ENCODE peak calls at places on chromosomes 6 and 20, in five cellular contexts. Z is tibial nerve, W is GM23338, T is breast epithelium, O is mucosa of descending colon. G is an unnamed sample.
A peak's percentile ranks its signal among the peaks of the same experiment; 100 is the strongest.

GRCh38 chr6:62528894-62529526 is 243.0 kb upstream of the KHDRBS2 start:
- DNase-seq in Z (no peak), O (no peak), W (no peak), T (no peak), G (no peak)

GRCh38 chr20:8454137-8454712 is 322.2 kb downstream of the PLCB1 start:
- DNase-seq in Z (no peak), W (peak; percentile 66), T (no peak), O (no peak), G (no peak)

GRCh38 chr20:62553136-62553837 is 77.5 kb upstream of the GATA5 start:
- DNase-seq in T (no peak), O (no peak), Z (no peak), W (no peak), G (no peak)

GRCh38 chr6:50657513-50657912 is 55.8 kb upstream of the TFAP2D start:
- DNase-seq in W (no peak), Z (no peak), O (no peak), T (no peak), G (no peak)

GRCh38 chr6:17820055-17820454 is 113.3 kb upstream of the NUP153 start:
- DNase-seq in W (peak; percentile 39), Z (no peak), T (no peak), O (no peak), G (no peak)

GRCh38 chr6:142942805-142943227 is 2.2 kb downstream of the HIVEP2 start:
- DNase-seq in W (no peak), Z (no peak), T (no peak), O (no peak), G (no peak)

GRCh38 chr20:57991211-57991841 is 237.1 kb downstream of the ANKRD60 start:
- DNase-seq in W (no peak), O (peak; percentile 57), Z (no peak), T (peak; percentile 66), G (no peak)

GRCh38 chr6:71279321-71279720 is 9.3 kb upstream of the OGFRL1 start:
- DNase-seq in T (no peak), O (no peak), Z (no peak), W (no peak), G (no peak)

GRCh38 chr6:53437557-53438202 is 88.9 kb upstream of the ELOVL5 start:
- DNase-seq in Z (no peak), O (no peak), T (no peak), W (peak; percentile 70), G (no peak)

GRCh38 chr6:17600527-17601388 is 656 bp downstream of the FAM8A1 start:
- DNase-seq in W (peak; percentile 61), T (no peak), Z (peak; percentile 14), O (peak; percentile 72), G (peak; percentile 87)

GRCh38 chr6:46760925-46761324 is 14.2 kb downstream of the ANKRD66 start:
- DNase-seq in T (no peak), O (no peak), W (no peak), Z (no peak), G (no peak)

GRCh38 chr20:35902545-35902941 is 51.8 kb downstream of the SCAND1 start:
- DNase-seq in Z (no peak), O (no peak), T (no peak), W (no peak), G (no peak)

GRCh38 chr6:154508573-154509375 is 1.7 kb downstream of the CNKSR3 start:
- DNase-seq in Z (no peak), T (no peak), O (no peak), W (no peak), G (no peak)

GRCh38 chr6:144586986-144587385 is 301.9 kb downstream of the UTRN start:
- DNase-seq in Z (no peak), O (no peak), T (no peak), W (no peak), G (no peak)

GRCh38 chr20:52230406-52230805 is 38.8 kb upstream of the ZFP64 start:
- DNase-seq in O (no peak), W (no peak), Z (no peak), T (no peak), G (no peak)

GRCh38 chr6:75952132-75952531 is 120.3 kb downstream of the IMPG1 start:
- DNase-seq in O (no peak), W (no peak), Z (no peak), T (no peak), G (no peak)

GRCh38 chr6:32427218-32427617 is 12.5 kb upstream of the HLA-DRA start:
- DNase-seq in W (no peak), Z (no peak), O (no peak), T (no peak), G (no peak)

GRCh38 chr6:39850897-39851296 is 58.7 kb downstream of the DAAM2 start:
- DNase-seq in W (no peak), T (no peak), Z (no peak), O (no peak), G (no peak)

GRCh38 chr6:122730775-122731386 is 48.6 kb upstream of the FABP7 start:
- DNase-seq in T (no peak), Z (no peak), O (no peak), W (peak; percentile 67), G (no peak)

GRCh38 chr6:158008894-158009891 is 27.5 kb downstream of the SYNJ2 start:
- DNase-seq in Z (peak; percentile 47), W (no peak), O (peak; percentile 40), T (peak; percentile 78), G (peak; percentile 89)

GRCh38 chr20:38612921-38613320 is 11.3 kb downstream of the ARHGAP40 start:
- DNase-seq in O (no peak), W (no peak), Z (no peak), T (no peak), G (no peak)

GRCh38 chr20:3102575-3103368 is 18.2 kb upstream of the AVP start:
- DNase-seq in W (no peak), Z (no peak), O (no peak), T (no peak), G (no peak)

GRCh38 chr6:136315594-136315993 is 25.9 kb upstream of the BCLAF1 start:
- DNase-seq in T (no peak), W (no peak), O (no peak), Z (no peak), G (no peak)

GRCh38 chr6:65280060-65280459 is 427.0 kb downstream of the EYS start:
- DNase-seq in Z (no peak), T (no peak), O (no peak), W (no peak), G (no peak)

GRCh38 chr6:163414117-163414366 is 476 bp upstream of the QKI start:
- DNase-seq in Z (no peak), W (no peak), T (no peak), O (no peak), G (no peak)

GRCh38 chr6:134502614-134503541 is 185.0 kb upstream of the SGK1 start:
- DNase-seq in Z (no peak), T (no peak), W (no peak), O (peak; percentile 84), G (no peak)

GRCh38 chr20:50251992-50252491 is 61.4 kb downstream of the CEBPB start:
- DNase-seq in O (no peak), W (no peak), Z (no peak), T (no peak), G (no peak)

GRCh38 chr6:13290335-13290734 is 38.0 kb downstream of the TBC1D7 start:
- DNase-seq in W (no peak), T (no peak), Z (no peak), O (no peak), G (no peak)
- H3K36me3 ChIP-seq in W (peaks cover 12% of the 10 kb centered on the region), T (no peaks in the 10 kb centered on the region), Z (peaks cover 92% of the 10 kb centered on the region), O (no peaks in the 10 kb centered on the region), G (peaks cover 8% of the 10 kb centered on the region)

GRCh38 chr6:33600761-33601160 is 20.4 kb upstream of the ITPR3 start:
- DNase-seq in O (no peak), Z (no peak), T (no peak), W (no peak), G (no peak)

GRCh38 chr6:33595001-33595846 is 15.1 kb upstream of the BAK1 start:
- DNase-seq in Z (no peak), O (no peak), T (no peak), W (no peak), G (no peak)

GRCh38 chr6:33593414-33593727 is 13.3 kb upstream of the BAK1 start:
- DNase-seq in Z (no peak), T (no peak), O (no peak), W (no peak), G (no peak)

GRCh38 chr6:33599413-33599911 is 19.4 kb upstream of the BAK1 start:
- DNase-seq in Z (no peak), O (peak; percentile 44), T (peak; percentile 88), W (no peak), G (peak; percentile 90)

DNA sequence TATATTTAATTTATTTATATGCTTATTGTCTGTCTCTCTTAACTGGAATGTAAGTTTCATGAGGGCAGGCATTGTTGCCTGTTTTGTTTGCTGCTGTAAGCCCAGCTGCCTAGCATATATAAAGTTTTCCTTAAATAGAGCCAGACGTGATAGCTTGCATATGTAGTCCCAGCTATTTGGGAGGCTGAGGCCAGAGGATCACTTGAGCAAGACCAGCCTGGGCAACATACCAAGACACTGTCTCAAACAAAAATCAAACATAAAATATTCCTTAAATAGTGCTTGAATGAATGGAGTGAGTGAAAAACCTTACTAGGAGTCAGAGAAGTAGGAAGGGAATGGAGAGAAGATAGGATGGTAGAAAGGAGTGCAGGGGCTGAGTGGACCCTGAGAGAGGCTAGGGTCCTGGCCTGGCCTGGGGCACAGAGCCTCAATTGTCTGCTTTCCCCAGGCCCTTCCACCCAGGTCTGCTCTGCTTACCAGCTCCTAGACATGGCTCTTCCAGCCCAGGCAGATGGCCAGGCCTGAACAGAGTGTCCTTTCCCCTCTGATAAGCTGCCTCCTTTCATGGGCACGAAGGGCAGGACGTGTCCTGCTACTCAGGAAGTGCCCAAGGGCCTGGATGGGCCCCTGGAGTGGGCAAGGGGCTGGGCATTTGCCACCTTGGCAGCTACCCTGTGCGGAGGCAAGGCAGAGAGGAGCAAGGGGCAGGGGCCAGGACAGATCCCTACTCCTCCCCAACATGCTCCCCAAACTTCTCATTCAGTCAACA is 17.7 kb upstream of the BAK1 start:
- DNase-seq in Z (no peak), O (no peak), W (no peak), T (no peak), G (no peak)
- H3K4me1 ChIP-seq in Z (peaks cover 11% of the 10 kb centered on the region), O (no peaks in the 10 kb centered on the region), W (peaks cover 4% of the 10 kb centered on the region), T (no peaks in the 10 kb centered on the region), G (peaks cover 6% of the 10 kb centered on the region)

DNA sequence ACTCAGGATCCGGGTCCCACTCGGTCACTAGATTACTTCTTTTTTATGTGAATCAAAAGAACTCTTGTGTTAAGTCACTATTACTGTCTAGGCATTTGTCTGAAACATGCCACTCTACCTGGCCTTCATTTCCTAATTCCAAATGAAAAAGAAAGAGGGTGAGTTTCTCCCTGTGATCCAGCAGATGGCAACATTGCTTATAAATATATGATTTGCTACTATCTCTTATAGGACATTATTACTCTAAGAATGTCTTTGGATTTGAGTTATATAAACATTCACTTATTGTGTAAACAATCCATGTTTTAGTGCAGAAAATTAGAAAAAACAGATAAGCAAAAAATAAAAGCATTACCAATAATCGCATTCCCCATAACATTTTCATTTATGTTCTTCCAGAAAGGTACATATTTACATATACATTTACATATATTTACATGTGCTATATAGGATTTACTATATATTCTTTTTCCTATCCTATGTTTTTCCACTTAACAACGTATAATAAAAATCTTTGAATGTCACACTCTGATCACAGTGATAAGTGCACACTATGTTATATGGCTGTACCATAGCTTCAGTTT is 66.9 kb downstream of the FAXC start:
- DNase-seq in Z (no peak), W (peak; percentile 49), T (no peak), O (no peak), G (no peak)
- TF ChIP-seq CTCF in Z (no peak), W (peak; percentile 75), T (peak; percentile 11), O (no peak), G (no peak)

GRCh38 chr20:45957021-45957941 is 14.7 kb downstream of the ZNF335 start:
- DNase-seq in T (no peak), W (no peak), Z (no peak), O (no peak), G (peak; percentile 59)
- H3K36me3 ChIP-seq in T (peaks cover 17% of the 10 kb centered on the region), W (no peaks in the 10 kb centered on the region), Z (peaks cover 91% of the 10 kb centered on the region), O (peaks cover 23% of the 10 kb centered on the region), G (peaks cover 48% of the 10 kb centered on the region)